ENCODE peak calls at places on chromosomes 6 and 20, in eight cellular contexts. Z, Q, M, K, C, O, E and F are unnamed samples.

GRCh38 chr6:52065621-52066020 is 21.8 kb downstream of the PKHD1 start:
- DNase-seq in E (no peak), Q (peak), C (no peak), K (no peak), Z (no peak), M (no peak), O (no peak), F (peak)

GRCh38 chr6:91720323-91720722 is 1133.5 kb upstream of the MAP3K7 start:
- DNase-seq in E (no peak), M (no peak), C (no peak), Z (no peak), K (no peak), O (no peak), Q (no peak), F (no peak)

GRCh38 chr6:82062219-82062618 is 185.3 kb downstream of the IBTK start:
- DNase-seq in E (no peak), K (no peak), Z (no peak), O (no peak), Q (no peak), M (no peak), C (no peak), F (no peak)

GRCh38 chr6:44855562-44856494 is 468.3 kb downstream of the CDC5L start:
- DNase-seq in O (no peak), C (peak), Q (no peak), M (no peak), E (no peak), Z (peak), K (peak), F (no peak)

GRCh38 chr20:22303523-22303922 is 280.8 kb downstream of the FOXA2 start:
- DNase-seq in Z (no peak), C (no peak), M (no peak), E (no peak), Q (no peak), K (no peak), O (no peak), F (no peak)

GRCh38 chr20:40986774-40987173 is 41.8 kb upstream of the TOP1 start:
- DNase-seq in C (no peak), Q (no peak), E (no peak), M (no peak), Z (no peak), K (no peak), O (no peak), F (no peak)

GRCh38 chr6:167739721-167740475 is 86.8 kb upstream of the AFDN start:
- DNase-seq in E (no peak), O (no peak), Q (no peak), Z (no peak), K (peak), M (no peak), C (no peak), F (no peak)

GRCh38 chr20:60113024-60113724 is 155.0 kb downstream of the CDH26 start:
- DNase-seq in M (no peak), C (no peak), O (no peak), Q (no peak), Z (no peak), K (no peak), E (no peak), F (no peak)

GRCh38 chr6:31559958-31560696 is 12.0 kb upstream of the LTA start:
- DNase-seq in E (peak), Z (peak), C (peak), M (peak), Q (no peak), O (peak), K (peak), F (no peak)

GRCh38 chr6:132962936-132963579 is 148.7 kb downstream of the RPS12 start:
- DNase-seq in M (peak), C (peak), O (peak), Q (no peak), Z (peak), E (peak), K (peak), F (peak)

GRCh38 chr6:133337312-133337711 is 96.2 kb downstream of the EYA4 start:
- DNase-seq in O (no peak), E (no peak), K (peak), Q (no peak), Z (no peak), C (no peak), M (no peak), F (no peak)

GRCh38 chr20:31675828-31676533 is 38.3 kb downstream of the COX4I2 start:
- DNase-seq in Q (no peak), E (no peak), K (peak), Z (peak), M (peak), O (no peak), C (peak), F (no peak)

GRCh38 chr6:41940759-41941279 is 789 bp downstream of the CCND3 start:
- DNase-seq in Z (no peak), K (peak), M (peak), C (no peak), O (peak), Q (no peak), E (peak), F (peak)

GRCh38 chr6:15316754-15317153 is 70.9 kb downstream of the JARID2 start:
- DNase-seq in Q (no peak), C (no peak), M (no peak), E (no peak), O (no peak), K (no peak), Z (no peak), F (no peak)

GRCh38 chr20:47318596-47319516 is 37.6 kb downstream of the ZMYND8 start:
- DNase-seq in Z (peak), M (peak), C (peak), O (peak), K (peak), Q (no peak), E (no peak), F (no peak)

GRCh38 chr6:12866422-12867029 is 150.0 kb downstream of the PHACTR1 start:
- DNase-seq in K (no peak), Q (no peak), E (no peak), C (no peak), M (no peak), Z (no peak), O (no peak), F (no peak)

GRCh38 chr20:62165762-62166399 is 16.9 kb upstream of the MTG2 start:
- DNase-seq in Q (no peak), M (no peak), C (no peak), E (no peak), O (peak), K (peak), Z (no peak), F (no peak)

GRCh38 chr6:3209114-3210023 is 18.1 kb downstream of the TUBB2B start:
- DNase-seq in K (peak), Q (peak), M (no peak), O (peak), Z (peak), E (no peak), C (peak), F (peak)

GRCh38 chr6:136695410-136695809 is 96.9 kb downstream of the MAP3K5 start:
- DNase-seq in Q (no peak), O (no peak), M (no peak), C (no peak), E (no peak), K (no peak), Z (no peak), F (no peak)

GRCh38 chr20:25090492-25091429 is 8.8 kb upstream of the VSX1 start:
- DNase-seq in Z (no peak), O (no peak), M (no peak), Q (no peak), C (no peak), K (no peak), E (peak), F (no peak)

GRCh38 chr20:50274570-50275430 is 84.2 kb downstream of the CEBPB start:
- DNase-seq in Z (no peak), O (peak), E (no peak), Q (no peak), K (no peak), C (no peak), M (peak), F (no peak)

GRCh38 chr6:88380618-88381288 is 214.6 kb upstream of the CNR1 start:
- DNase-seq in O (no peak), M (no peak), Q (no peak), K (no peak), C (peak), E (no peak), Z (peak), F (no peak)

GRCh38 chr6:16758163-16758975 is 2.9 kb downstream of the ATXN1 start:
- DNase-seq in K (peak), E (peak), C (peak), O (no peak), Z (no peak), M (no peak), Q (no peak), F (no peak)

GRCh38 chr6:149560736-149561135 is 5.4 kb upstream of the GINM1 start:
- DNase-seq in O (no peak), K (peak), Q (no peak), C (no peak), E (no peak), M (no peak), Z (peak), F (no peak)

GRCh38 chr6:112407191-112407590 is 60.1 kb downstream of the RFPL4B start:
- DNase-seq in M (no peak), O (no peak), Z (no peak), K (no peak), E (no peak), C (peak), Q (no peak), F (no peak)

GRCh38 chr6:110338820-110339470 is 19.2 kb downstream of the METTL24 start:
- DNase-seq in Q (no peak), Z (peak), E (no peak), O (no peak), M (no peak), C (no peak), K (no peak), F (no peak)

GRCh38 chr6:110340566-110340965 is 17.6 kb downstream of the METTL24 start:
- DNase-seq in C (no peak), O (no peak), Q (no peak), E (no peak), Z (no peak), K (no peak), M (no peak), F (no peak)

GRCh38 chr6:110341671-110342304 is 16.4 kb downstream of the METTL24 start:
- DNase-seq in O (no peak), K (peak), E (no peak), M (no peak), Q (no peak), Z (peak), C (no peak), F (no peak)

GRCh38 chr6:110334425-110335158 is 23.6 kb downstream of the METTL24 start:
- DNase-seq in E (no peak), Q (no peak), M (no peak), K (no peak), O (no peak), C (peak), Z (no peak), F (no peak)

DNA sequence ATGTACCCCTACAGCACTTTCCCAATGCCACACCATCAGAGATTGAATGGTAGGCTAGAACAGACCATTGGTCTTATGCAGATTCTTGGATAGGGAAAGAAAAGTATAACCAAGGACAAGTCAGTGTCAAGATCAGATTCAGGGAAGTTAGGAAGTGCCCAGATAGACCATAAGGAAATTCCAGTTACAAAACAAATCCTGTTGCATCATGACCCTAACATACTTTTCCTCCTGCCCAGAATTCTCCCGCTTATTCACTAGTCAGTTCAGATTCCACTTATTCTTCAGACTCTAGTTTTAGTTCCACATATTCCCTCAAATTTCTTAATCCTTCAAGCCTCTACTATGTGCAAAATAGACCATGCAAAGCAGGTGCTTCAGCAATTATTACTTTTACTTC is 20.7 kb downstream of the METTL24 start:
- DNase-seq in C (no peak), O (no peak), Q (no peak), K (peak), E (no peak), Z (no peak), M (no peak), F (no peak)
- H3K27ac ChIP-seq in C (no peak), O (no peak), Q (no peak), K (no peak), E (no peak), Z (no peak), M (no peak), F (no peak)

GRCh38 chr20:10670521-10671220 is 3.1 kb downstream of the JAG1 start:
- DNase-seq in Z (no peak), C (no peak), E (no peak), Q (no peak), O (no peak), K (peak), M (peak), F (peak)
- H3K27ac ChIP-seq in Z (peak), C (peak), E (no peak), Q (peak), O (peak), K (peak), M (peak), F (peak)

DNA sequence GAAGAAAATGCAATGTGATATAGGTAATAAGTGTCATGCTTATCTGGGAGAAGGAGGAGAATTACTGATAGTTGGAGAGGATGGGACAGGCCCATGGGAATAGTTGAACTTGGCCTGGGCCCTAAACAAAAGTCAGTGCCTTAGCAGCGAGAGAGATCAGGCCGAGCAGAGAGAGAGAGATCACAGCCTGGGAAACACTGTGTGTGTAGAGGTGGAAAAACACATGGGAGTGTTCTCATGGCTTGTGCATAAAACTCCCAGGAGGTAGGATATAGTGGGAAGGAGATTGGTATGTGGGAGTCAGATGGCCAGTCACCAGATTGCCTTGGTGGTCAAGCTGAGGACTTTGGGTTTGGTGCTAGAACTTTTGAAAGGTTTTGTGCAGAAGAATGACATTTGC is 47.6 kb downstream of the FIG4 start:
- DNase-seq in Q (no peak), Z (no peak), K (no peak), O (no peak), M (no peak), E (no peak), C (no peak), F (no peak)
- H3K27ac ChIP-seq in Q (no peak), Z (no peak), K (no peak), O (no peak), M (no peak), E (no peak), C (no peak), F (no peak)

DNA sequence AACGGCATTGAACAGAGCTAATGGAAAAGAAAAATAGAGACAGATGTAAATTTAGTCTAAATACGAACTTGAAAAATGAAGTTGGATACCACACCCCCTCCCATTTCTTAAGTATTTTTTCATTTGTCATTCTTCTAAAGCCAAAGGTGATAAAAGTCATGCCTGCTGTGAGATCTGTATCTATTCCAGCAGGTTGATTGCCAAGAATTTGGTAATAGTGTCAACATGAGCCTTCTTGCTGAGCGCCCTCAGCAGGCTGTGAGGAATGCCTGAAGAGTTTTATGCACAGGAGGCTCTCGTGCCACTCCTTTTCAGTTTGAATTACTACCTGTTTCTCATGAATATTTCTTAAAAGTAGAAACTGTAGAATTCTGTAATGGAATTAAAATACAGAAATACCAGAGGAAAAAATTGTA is 165.4 kb downstream of the QKI start:
- DNase-seq in C (peak), E (no peak), O (no peak), Z (no peak), Q (no peak), K (no peak), M (no peak), F (no peak)
- H3K27ac ChIP-seq in C (no peak), E (no peak), O (peak), Z (no peak), Q (no peak), K (no peak), M (peak), F (no peak)

GRCh38 chr6:157529654-157530039 is 148.7 kb downstream of the ZDHHC14 start:
- DNase-seq in E (no peak), Q (no peak), M (no peak), C (no peak), O (no peak), Z (no peak), K (no peak), F (no peak)
- H3K27ac ChIP-seq in E (no peak), Q (no peak), M (no peak), C (no peak), O (no peak), Z (no peak), K (no peak), F (no peak)

GRCh38 chr6:134821914-134822862 is 127.7 kb downstream of the ALDH8A1 start:
- DNase-seq in C (no peak), K (peak), Z (peak), O (no peak), M (no peak), Q (no peak), E (no peak), F (no peak)

GRCh38 chr6:134822920-134823430 is 126.9 kb downstream of the ALDH8A1 start:
- DNase-seq in Z (peak), O (peak), E (peak), C (peak), Q (no peak), K (peak), M (peak), F (peak)

GRCh38 chr6:134819236-134819635 is 130.7 kb downstream of the ALDH8A1 start:
- DNase-seq in C (no peak), K (no peak), M (no peak), O (no peak), Q (no peak), E (no peak), Z (no peak), F (no peak)

GRCh38 chr6:134819858-134820495 is 129.9 kb downstream of the ALDH8A1 start:
- DNase-seq in C (no peak), Z (no peak), M (no peak), E (no peak), K (no peak), O (no peak), Q (no peak), F (no peak)

DNA sequence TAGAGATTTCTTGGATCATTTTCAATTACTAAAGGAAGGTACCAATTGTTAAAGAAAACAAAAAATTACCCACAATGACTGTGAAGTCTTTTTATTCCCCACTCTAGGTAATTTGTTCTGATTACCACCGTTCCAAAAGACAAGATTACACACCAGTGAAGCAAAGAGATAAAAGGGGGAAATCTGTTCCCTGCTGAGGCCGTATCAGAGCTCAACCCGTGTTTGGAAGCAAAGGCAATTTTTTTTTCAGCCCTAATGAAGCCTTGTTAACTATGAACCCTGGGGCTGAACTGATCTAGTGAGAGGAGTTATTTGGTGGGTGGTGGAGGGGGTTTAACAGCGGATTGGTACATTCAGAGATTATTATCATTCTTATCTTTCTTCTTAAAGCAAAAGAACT is 128.5 kb downstream of the ALDH8A1 start:
- DNase-seq in E (no peak), O (no peak), K (no peak), Q (no peak), Z (no peak), M (no peak), C (no peak), F (no peak)
- H3K27ac ChIP-seq in E (no peak), O (no peak), K (no peak), Q (no peak), Z (no peak), M (no peak), C (no peak), F (peak)

DNA sequence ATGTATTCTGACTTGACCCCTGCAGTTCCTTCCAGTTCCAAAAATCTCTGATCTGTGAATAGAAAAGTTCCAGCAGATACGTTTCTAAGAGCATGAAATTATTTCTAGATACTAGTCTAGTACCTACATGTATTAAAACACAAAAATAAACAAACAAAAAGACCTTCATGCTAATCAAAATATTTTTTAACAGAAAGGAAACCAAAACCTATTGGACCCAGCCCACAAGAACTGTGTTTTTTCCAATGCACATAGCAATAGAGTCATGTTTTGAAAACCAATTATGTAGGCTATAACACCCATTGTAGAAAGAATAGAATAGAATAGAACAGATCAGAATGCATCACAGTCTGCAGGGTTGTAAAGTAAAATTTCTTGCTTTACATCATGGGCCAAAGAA is 158.6 kb upstream of the TNFAIP3 start:
- DNase-seq in K (no peak), M (no peak), C (no peak), E (no peak), O (no peak), Q (no peak), Z (no peak), F (no peak)
- H3K27ac ChIP-seq in K (no peak), M (no peak), C (no peak), E (peak), O (no peak), Q (peak), Z (no peak), F (peak)

GRCh38 chr6:124961468-124961783 is 811 bp upstream of the RNF217 start:
- DNase-seq in O (no peak), K (no peak), Q (no peak), Z (no peak), M (no peak), E (no peak), C (no peak), F (no peak)
- H3K27ac ChIP-seq in O (peak), K (peak), Q (peak), Z (peak), M (peak), E (no peak), C (peak), F (peak)